ENCODE peak calls at places on chromosomes 5 and 9, in six cellular contexts. X is H1, W is stomach, Y is sigmoid colon, N is esophagus muscularis mucosa, I is transverse colon. D is an unnamed sample.

GRCh38 chr5:82018462-82018861 is 46.6 kb downstream of the ATG10 start:
- DNase-seq in X (no peak), W (no peak), Y (no peak), N (no peak), I (no peak), D (no peak)

GRCh38 chr9:71587576-71588362 is 180.5 kb downstream of the CEMIP2 start:
- DNase-seq in X (no peak), W (no peak), Y (no peak), N (no peak), I (no peak), D (no peak)

GRCh38 chr5:5494489-5495402 is 72.3 kb downstream of the ICE1 start:
- DNase-seq in X (peak; percentile 73), W (peak; percentile 86), Y (peak; percentile 81), N (no peak), I (peak; percentile 90), D (peak; percentile 84)

GRCh38 chr9:125989524-125990180 is 242.5 kb downstream of the PBX3 start:
- DNase-seq in X (no peak), W (no peak), Y (peak; percentile 21), N (no peak), I (no peak), D (no peak)

GRCh38 chr9:70421272-70422180 is 7.1 kb upstream of the KLF9 start:
- DNase-seq in X (no peak), W (no peak), Y (peak; percentile 83), N (no peak), I (no peak), D (peak; percentile 74)

GRCh38 chr5:147303976-147304375 is 69.2 kb downstream of the STK32A start:
- DNase-seq in X (no peak), W (no peak), Y (no peak), N (no peak), I (no peak), D (no peak)

GRCh38 chr9:92224177-92224576 is 69.3 kb downstream of the IARS1 start:
- DNase-seq in X (no peak), W (no peak), Y (no peak), N (no peak), I (no peak), D (no peak)

GRCh38 chr5:91850031-91850430 is 466.9 kb upstream of the ARRDC3 start:
- DNase-seq in X (no peak), W (no peak), Y (no peak), N (no peak), I (no peak), D (no peak)

GRCh38 chr9:78967557-78968212 is 604.1 kb upstream of the TLE4 start:
- DNase-seq in X (no peak), W (no peak), Y (no peak), N (no peak), I (no peak), D (no peak)

GRCh38 chr5:127550652-127551409 is 33.4 kb downstream of the PRRC1 start:
- DNase-seq in X (no peak), W (no peak), Y (no peak), N (no peak), I (no peak), D (no peak)

GRCh38 chr5:111404270-111404769 is 108.0 kb downstream of the STARD4 start:
- DNase-seq in X (no peak), W (no peak), Y (no peak), N (no peak), I (no peak), D (no peak)

GRCh38 chr9:136554870-136555269 is 9.0 kb upstream of the NOTCH1 start:
- DNase-seq in X (no peak), W (no peak), Y (no peak), N (no peak), I (no peak), D (no peak)

GRCh38 chr5:151471276-151471675 is 23.9 kb downstream of the SLC36A1 start:
- DNase-seq in X (no peak), W (no peak), Y (no peak), N (no peak), I (no peak), D (no peak)

GRCh38 chr5:39433123-39433522 is 8.3 kb upstream of the DAB2 start:
- DNase-seq in X (no peak), W (no peak), Y (no peak), N (no peak), I (no peak), D (no peak)

GRCh38 chr5:14357861-14358260 is 214.7 kb downstream of the TRIO start:
- DNase-seq in X (no peak), W (no peak), Y (no peak), N (no peak), I (no peak), D (no peak)

GRCh38 chr9:93126825-93127368 is 7.2 kb downstream of the NINJ1 start:
- DNase-seq in X (no peak), W (no peak), Y (peak; percentile 86), N (no peak), I (peak; percentile 16), D (peak; percentile 77)

GRCh38 chr9:98641675-98642074 is 67.1 kb downstream of the GABBR2 start:
- DNase-seq in X (no peak), W (no peak), Y (no peak), N (no peak), I (no peak), D (no peak)

GRCh38 chr5:153066281-153066680 is 424.2 kb upstream of the GRIA1 start:
- DNase-seq in X (no peak), W (no peak), Y (no peak), N (no peak), I (no peak), D (no peak)

GRCh38 chr5:131630208-131630962 is 4.6 kb downstream of the RAPGEF6 start:
- DNase-seq in X (no peak), W (no peak), Y (no peak), N (no peak), I (no peak), D (no peak)

GRCh38 chr9:4489562-4489918 is 728 bp upstream of the SLC1A1 start:
- DNase-seq in X (no peak), W (peak; percentile 44), Y (no peak), N (no peak), I (no peak), D (no peak)

GRCh38 chr9:21812945-21813568 is 10.6 kb downstream of the MTAP start:
- DNase-seq in X (no peak), W (peak; percentile 82), Y (peak; percentile 80), N (no peak), I (peak; percentile 80), D (no peak)

GRCh38 chr9:114691046-114691955 is 9.3 kb upstream of the TEX48 start:
- DNase-seq in X (no peak), W (no peak), Y (no peak), N (no peak), I (no peak), D (no peak)

GRCh38 chr5:64176301-64176700 is 10.7 kb downstream of the RNF180 start:
- DNase-seq in X (no peak), W (no peak), Y (no peak), N (no peak), I (no peak), D (no peak)
- H3K9me3 ChIP-seq in X (no peaks in the 10 kb centered on the region), W (peaks cover 8% of the 10 kb centered on the region), Y (no peaks in the 10 kb centered on the region), N (no peaks in the 10 kb centered on the region), I (no peaks in the 10 kb centered on the region), D (no peaks in the 10 kb centered on the region)

GRCh38 chr9:133144887-133145466 is 18.7 kb downstream of the GBGT1 start:
- DNase-seq in X (no peak), W (no peak), Y (no peak), N (no peak), I (peak; percentile 20), D (no peak)

GRCh38 chr9:133142657-133143592 is 20.8 kb downstream of the GBGT1 start:
- DNase-seq in X (no peak), W (peak; percentile 25), Y (no peak), N (no peak), I (peak; percentile 68), D (no peak)

GRCh38 chr9:133143639-133144141 is 20.0 kb downstream of the GBGT1 start:
- DNase-seq in X (no peak), W (peak; percentile 24), Y (no peak), N (no peak), I (no peak), D (no peak)

GRCh38 chr9:133141833-133142594 is 21.0 kb upstream of the RALGDS start:
- DNase-seq in X (no peak), W (peak; percentile 88), Y (peak; percentile 75), N (no peak), I (peak; percentile 61), D (peak; percentile 91)

DNA sequence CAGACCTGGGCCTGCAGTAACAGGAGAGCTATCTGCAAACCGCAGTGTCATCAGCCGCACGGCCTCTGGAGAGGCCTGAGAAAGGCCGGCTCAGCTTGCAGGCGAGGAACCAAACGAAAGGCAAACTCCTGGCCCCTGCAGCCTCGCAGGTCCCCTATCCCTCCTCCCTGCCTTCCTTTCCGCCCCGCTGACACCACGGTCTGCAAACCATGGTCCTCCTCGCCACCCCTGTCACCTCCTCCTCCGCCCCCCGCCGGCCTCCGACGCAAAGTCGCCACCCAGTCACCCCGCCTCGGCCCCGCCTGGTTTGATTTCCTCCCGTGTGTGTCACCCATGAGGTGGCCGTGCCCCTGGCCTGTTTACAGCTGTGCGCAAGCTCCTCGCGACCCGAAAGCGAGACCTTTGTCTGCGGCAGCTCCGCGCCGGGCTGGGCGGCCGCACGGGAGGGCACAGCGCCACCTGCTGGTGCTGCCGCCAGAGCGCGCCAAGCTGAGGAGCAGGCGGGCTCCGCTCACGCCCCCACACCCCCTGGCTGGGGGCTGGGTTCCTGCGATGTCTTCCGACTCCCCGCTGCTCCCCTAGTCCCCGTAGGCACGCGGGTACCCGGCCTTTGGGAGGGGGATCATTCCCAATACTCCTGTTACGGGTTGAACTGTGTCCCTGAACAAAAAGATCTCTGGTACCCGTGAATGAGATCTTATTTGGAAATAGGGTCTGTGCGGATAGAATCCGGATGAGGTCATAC is 19.4 kb downstream of the GBGT1 start:
- DNase-seq in X (no peak), W (peak; percentile 86), Y (peak; percentile 88), N (no peak), I (peak; percentile 95), D (no peak)
- TF ChIP-seq POLR2AphosphoS5 in X (peak; percentile 45), W (peak; percentile 91), Y (no peak), N (no peak), I (peak; percentile 73), D (peak; percentile 70)

DNA sequence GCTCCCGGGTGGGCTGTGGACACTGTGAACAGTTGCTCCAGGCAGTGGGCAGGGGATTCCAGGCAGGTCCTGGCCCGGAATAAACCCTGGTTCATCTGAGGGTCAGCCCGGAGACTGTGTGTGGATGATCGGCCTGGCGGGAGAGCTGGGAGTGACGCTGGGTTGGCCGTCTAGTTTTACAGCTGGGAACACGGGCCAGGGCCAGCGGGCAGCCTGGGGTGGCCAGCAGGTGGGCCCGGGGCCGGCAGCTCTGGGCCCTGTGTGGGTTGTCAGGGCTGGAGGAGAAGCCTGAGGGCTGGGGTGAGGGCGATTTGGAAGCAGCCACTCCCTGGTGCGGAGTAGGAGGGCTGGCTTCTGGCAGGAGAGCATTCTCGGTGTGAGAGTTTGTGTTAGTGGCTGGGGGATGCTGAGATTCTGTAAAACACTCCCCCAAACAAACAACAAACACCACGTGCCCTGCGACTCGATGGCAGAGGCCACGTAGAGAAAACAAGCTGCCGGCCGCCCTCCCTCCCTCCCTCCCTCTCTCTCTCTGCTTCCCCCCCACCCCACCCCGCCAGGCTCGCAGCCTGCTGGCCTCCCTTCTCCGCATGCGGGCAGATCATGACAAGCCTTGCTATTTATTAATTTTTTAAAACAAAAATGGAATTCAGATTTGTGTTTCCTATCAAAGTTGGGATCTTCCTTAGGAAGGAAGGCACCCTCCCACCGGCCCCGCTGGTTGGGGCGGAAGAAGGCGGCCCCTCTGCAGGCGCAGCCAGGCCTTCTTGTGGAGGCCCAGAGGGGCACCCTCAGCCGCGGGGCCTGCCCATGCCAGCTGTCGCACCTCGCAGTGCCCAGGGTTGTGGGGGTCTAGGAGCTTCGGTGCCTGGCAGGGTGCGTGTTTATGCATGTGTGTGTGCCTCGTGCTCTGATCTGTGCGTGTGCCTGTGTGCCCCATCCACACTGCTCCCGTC is 49.5 kb downstream of the RXRA start:
- DNase-seq in X (no peak), W (no peak), Y (peak; percentile 87), N (no peak), I (no peak), D (no peak)
- TF ChIP-seq EP300 in X (no peak), W (no peak), Y (no peak), N (no peak), I (no peak), D (no peak)

GRCh38 chr9:137948642-137949041 is 71.1 kb downstream of the CACNA1B start:
- DNase-seq in X (no peak), W (no peak), Y (no peak), N (no peak), I (no peak), D (no peak)
- H3K9me3 ChIP-seq in X (peaks cover 64% of the 10 kb centered on the region), W (peaks cover 36% of the 10 kb centered on the region), Y (no peaks in the 10 kb centered on the region), N (no peaks in the 10 kb centered on the region), I (peaks cover 15% of the 10 kb centered on the region), D (peaks cover 16% of the 10 kb centered on the region)